ENCODE peak calls at places on chromosomes 7 and 10, in four cellular contexts. One of them, this sample, is unnamed.
A peak's percentile ranks its signal among the peaks of the same experiment; 100 is the strongest.

GRCh38 chr7:1501487-1502270 is 2.5 kb downstream of the INTS1 start:
- DNase-seq in transverse colon: no peak
- DNase-seq in adrenal gland: no peak
- DNase-seq in body of pancreas: no peak
- DNase-seq in this sample: no peak

GRCh38 chr7:139683137-139683871 is 94.5 kb downstream of the HIPK2 start:
- DNase-seq in transverse colon: peak; percentile 35
- DNase-seq in adrenal gland: no peak
- DNase-seq in body of pancreas: no peak
- DNase-seq in this sample: no peak

GRCh38 chr7:36784991-36785940 is 61.0 kb upstream of the AOAH start:
- DNase-seq in transverse colon: peak; percentile 65
- DNase-seq in adrenal gland: peak; percentile 73
- DNase-seq in body of pancreas: peak; percentile 35
- DNase-seq in this sample: no peak

GRCh38 chr7:101597941-101598340 is 31.2 kb downstream of the MYL10 start:
- DNase-seq in transverse colon: no peak
- DNase-seq in adrenal gland: no peak
- DNase-seq in body of pancreas: no peak
- DNase-seq in this sample: no peak

GRCh38 chr10:67114945-67115344 is 189.1 kb downstream of the LRRTM3 start:
- DNase-seq in transverse colon: no peak
- DNase-seq in adrenal gland: no peak
- DNase-seq in body of pancreas: no peak
- DNase-seq in this sample: no peak

GRCh38 chr10:62885656-62886461 is 69.7 kb upstream of the EGR2 start:
- DNase-seq in transverse colon: no peak
- DNase-seq in adrenal gland: no peak
- DNase-seq in body of pancreas: no peak
- DNase-seq in this sample: no peak

GRCh38 chr7:114933665-114934064 is 11.8 kb downstream of the MDFIC start:
- DNase-seq in transverse colon: no peak
- DNase-seq in adrenal gland: no peak
- DNase-seq in body of pancreas: no peak
- DNase-seq in this sample: no peak

GRCh38 chr10:121654021-121654545 is 55.8 kb upstream of the FGFR2 start:
- DNase-seq in transverse colon: no peak
- DNase-seq in adrenal gland: no peak
- DNase-seq in body of pancreas: no peak
- DNase-seq in this sample: no peak

GRCh38 chr7:73519867-73520672 is 2.0 kb downstream of the BAZ1B start:
- DNase-seq in transverse colon: peak; percentile 12
- DNase-seq in adrenal gland: no peak
- DNase-seq in body of pancreas: no peak
- DNase-seq in this sample: no peak

GRCh38 chr7:41110186-41110585 is 592.7 kb downstream of the INHBA start:
- DNase-seq in transverse colon: no peak
- DNase-seq in adrenal gland: no peak
- DNase-seq in body of pancreas: no peak
- DNase-seq in this sample: no peak

GRCh38 chr7:23530901-23531793 is 634 bp downstream of the TRA2A start:
- DNase-seq in transverse colon: peak; percentile 50
- DNase-seq in adrenal gland: peak; percentile 66
- DNase-seq in body of pancreas: peak; percentile 66
- DNase-seq in this sample: no peak

GRCh38 chr7:23530355-23530754 is 1.4 kb downstream of the TRA2A start:
- DNase-seq in transverse colon: no peak
- DNase-seq in adrenal gland: no peak
- DNase-seq in body of pancreas: no peak
- DNase-seq in this sample: no peak

GRCh38 chr7:23529262-23529859 is 2.4 kb downstream of the TRA2A start:
- DNase-seq in transverse colon: no peak
- DNase-seq in adrenal gland: no peak
- DNase-seq in body of pancreas: no peak
- DNase-seq in this sample: no peak

GRCh38 chr7:23533160-23533559 is 1.4 kb upstream of the TRA2A start:
- DNase-seq in transverse colon: no peak
- DNase-seq in adrenal gland: no peak
- DNase-seq in body of pancreas: no peak
- DNase-seq in this sample: no peak

DNA sequence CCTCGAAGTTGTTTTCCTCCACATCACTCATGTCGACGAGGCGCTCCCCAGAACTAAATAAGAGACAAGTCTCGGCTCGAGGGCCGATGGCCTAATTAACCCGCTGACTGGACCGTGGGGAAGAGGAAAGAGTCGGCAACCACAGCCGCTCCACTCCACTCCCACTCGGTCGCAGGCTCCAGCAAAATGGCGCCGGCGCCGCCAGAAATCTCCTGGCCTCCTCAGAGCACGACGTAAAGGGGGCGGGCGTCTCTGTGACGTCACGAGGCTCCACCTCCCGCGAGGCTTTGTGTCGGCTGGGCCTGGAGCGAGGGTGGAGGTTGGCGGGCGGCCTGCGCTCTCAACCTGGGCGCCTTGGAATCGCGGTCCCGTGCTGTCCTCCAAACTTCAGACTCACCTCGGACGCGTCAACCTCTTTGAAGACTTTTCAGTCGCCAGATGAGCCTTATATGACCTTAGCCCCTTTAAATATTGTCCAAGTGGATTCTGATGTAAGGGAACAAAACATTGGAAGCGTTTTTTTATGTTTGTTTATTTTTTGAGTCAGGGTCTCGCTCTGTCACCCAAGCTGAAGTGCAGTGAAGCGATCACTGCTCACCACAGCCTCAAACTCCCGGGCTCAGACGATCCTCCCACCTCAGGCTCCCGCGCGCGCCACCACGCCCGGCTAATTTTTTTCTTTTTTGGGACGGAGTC is at the start of gene TRA2A:
- DNase-seq in transverse colon: peak; percentile 98
- DNase-seq in adrenal gland: peak; percentile 97
- DNase-seq in body of pancreas: peak; percentile 98
- DNase-seq in this sample: peak; percentile 98
- TF ChIP-seq POLR2A in transverse colon: peak; percentile 96
- TF ChIP-seq POLR2A in adrenal gland: peak; percentile 91
- TF ChIP-seq POLR2A in body of pancreas: peak; percentile 98
- TF ChIP-seq POLR2A in this sample: peak; percentile 94

GRCh38 chr7:150566572-150566971 is 618 bp upstream of the GIMAP4 start:
- DNase-seq in transverse colon: no peak
- DNase-seq in adrenal gland: no peak
- DNase-seq in body of pancreas: no peak
- DNase-seq in this sample: no peak

GRCh38 chr7:150564045-150564444 is 3.1 kb upstream of the GIMAP4 start:
- DNase-seq in transverse colon: no peak
- DNase-seq in adrenal gland: no peak
- DNase-seq in body of pancreas: no peak
- DNase-seq in this sample: no peak

GRCh38 chr7:150566123-150566522 is 1.1 kb upstream of the GIMAP4 start:
- DNase-seq in transverse colon: no peak
- DNase-seq in adrenal gland: no peak
- DNase-seq in body of pancreas: no peak
- DNase-seq in this sample: no peak

GRCh38 chr7:150567168-150567567 is at the start of gene GIMAP4:
- DNase-seq in transverse colon: no peak
- DNase-seq in adrenal gland: peak; percentile 35
- DNase-seq in body of pancreas: no peak
- DNase-seq in this sample: no peak

DNA sequence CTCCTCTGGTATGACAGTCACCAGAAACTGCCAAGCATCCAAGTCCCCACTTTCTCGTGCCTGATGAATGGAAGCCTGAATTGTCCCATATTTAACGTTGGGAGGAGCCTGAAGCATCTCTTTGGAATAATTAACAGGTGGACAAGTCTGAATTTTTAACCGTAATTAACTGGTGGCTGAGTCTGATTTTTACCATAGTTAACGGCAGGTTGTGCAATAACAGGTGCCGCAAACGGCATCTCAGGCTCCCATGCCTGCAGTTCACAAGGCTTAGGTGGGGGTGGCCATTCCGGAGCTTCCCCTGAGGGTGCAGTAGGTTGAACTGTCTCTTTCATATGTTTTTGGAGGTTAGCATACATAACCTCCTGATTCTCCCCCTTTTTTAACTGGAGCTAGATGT is 2.0 kb upstream of the GIMAP4 start:
- DNase-seq in transverse colon: no peak
- DNase-seq in adrenal gland: no peak
- DNase-seq in body of pancreas: no peak
- DNase-seq in this sample: no peak
- H3K4me1 ChIP-seq in transverse colon: no peaks in the 10 kb centered on the region
- H3K4me1 ChIP-seq in adrenal gland: no peaks in the 10 kb centered on the region
- H3K4me1 ChIP-seq in body of pancreas: no peaks in the 10 kb centered on the region
- H3K4me1 ChIP-seq in this sample: no peaks in the 10 kb centered on the region

DNA sequence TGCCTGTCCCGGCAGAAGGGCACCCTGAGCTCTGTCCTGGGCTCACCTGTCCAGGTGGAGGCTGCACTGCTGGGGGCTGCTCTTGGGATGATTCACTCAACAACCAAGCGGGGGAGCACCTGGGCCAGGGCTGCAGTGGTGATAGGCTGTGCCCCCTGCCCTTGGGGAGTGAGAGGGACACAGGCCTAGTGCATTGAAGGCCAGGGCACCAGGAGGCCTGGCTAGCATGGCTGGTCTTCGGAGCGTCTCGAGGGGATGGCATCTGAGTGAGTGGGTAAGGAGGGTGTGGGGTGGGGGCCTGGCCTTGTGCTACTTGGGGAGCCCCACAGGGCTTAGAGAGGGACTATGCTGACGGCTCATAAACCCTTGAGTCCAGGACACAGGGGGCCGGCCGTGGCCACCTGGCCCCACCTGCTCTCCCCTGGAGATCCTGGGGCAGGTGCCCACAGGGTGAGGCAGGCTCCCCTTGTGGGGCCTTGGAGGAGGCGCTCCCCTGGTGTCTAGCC is 3.1 kb downstream of the PWWP2B start:
- DNase-seq in transverse colon: no peak
- DNase-seq in adrenal gland: peak; percentile 17
- DNase-seq in body of pancreas: peak; percentile 51
- DNase-seq in this sample: peak; percentile 44
- H3K27ac ChIP-seq in transverse colon: peak overlapping the region; percentile 98
- H3K27ac ChIP-seq in adrenal gland: peak overlapping the region; percentile 98
- H3K27ac ChIP-seq in body of pancreas: peak overlapping the region; percentile 99
- H3K27ac ChIP-seq in this sample: peak overlapping the region; percentile 48

DNA sequence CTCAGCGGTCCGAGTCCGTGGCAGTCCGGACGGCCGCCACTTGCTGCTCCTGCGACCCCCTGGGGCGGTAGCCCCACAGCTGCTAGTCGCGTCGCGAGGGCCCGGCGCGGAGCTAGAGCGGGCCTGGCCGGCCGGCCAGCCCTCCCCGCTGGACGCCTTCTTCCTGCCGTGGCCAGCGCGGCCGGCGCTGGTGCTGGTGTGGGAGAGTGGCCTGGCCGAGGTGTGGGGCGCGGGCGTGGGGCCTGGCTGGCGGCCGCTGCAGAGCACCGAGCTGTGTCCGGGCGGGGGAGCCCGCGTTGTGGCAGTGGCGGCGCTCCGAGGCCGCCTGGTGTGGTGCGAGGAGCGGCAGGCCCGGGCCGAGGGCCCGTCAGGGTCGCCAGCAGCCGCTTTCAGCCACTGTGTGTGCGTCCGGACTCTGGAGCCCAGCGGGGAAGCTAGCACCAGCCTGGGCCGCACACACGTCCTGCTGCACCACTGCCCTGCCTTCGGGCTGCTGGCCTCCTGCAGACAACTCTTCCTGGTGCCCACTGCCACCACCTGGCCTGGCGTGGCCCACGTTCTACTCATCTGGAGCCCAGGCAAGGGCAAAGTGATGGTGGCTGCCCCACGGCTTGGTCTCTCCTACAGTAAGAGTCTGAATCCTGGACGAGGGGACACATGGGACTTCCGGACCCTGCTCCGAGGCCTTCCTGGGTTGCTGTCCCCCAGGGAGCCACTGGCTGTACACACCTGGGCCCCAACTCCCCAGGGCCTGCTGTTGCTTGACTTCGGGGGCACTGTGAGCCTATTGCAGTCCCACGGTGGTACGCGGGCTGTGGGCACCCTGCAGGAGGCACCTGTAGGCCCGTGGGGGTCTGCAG is 642 bp downstream of the HPS6 start:
- DNase-seq in transverse colon: peak; percentile 35
- DNase-seq in adrenal gland: peak; percentile 35
- DNase-seq in body of pancreas: peak; percentile 44
- DNase-seq in this sample: peak; percentile 73
- TF ChIP-seq POLR2A in transverse colon: peak; percentile 7
- TF ChIP-seq POLR2A in adrenal gland: no peak
- TF ChIP-seq POLR2A in body of pancreas: no peak
- TF ChIP-seq POLR2A in this sample: no peak

DNA sequence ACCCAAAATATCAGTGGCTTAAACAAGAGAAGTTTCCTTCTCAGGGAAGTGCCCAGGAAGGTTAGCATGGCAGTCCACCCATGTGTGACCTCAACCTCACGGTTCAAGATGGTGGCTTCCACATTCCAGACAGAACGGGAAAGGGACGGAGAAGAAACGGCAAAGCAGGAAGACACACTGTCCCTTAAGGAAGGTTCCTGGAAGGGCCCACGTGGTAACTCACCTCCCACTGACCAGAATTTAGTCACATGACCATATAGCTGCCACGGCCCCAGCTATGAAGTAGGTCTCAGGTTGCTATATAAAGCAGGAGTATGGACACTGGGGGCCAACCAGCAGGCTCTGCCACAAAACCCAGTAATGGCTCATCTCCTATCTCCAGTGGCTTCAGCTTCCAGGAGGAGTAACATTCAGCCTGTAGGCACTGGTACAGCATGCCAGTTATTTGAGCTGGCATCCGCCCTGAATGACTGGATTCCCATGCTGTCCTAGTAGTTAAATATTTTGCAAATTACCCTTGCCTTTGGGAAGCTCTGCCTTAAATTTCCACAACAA is 278.5 kb upstream of the KLF14 start:
- DNase-seq in transverse colon: no peak
- DNase-seq in adrenal gland: no peak
- DNase-seq in body of pancreas: no peak
- DNase-seq in this sample: no peak
- H3K4me1 ChIP-seq in transverse colon: peaks cover 42% of the 10 kb centered on the region
- H3K4me1 ChIP-seq in adrenal gland: peaks cover 86% of the 10 kb centered on the region
- H3K4me1 ChIP-seq in body of pancreas: peaks cover 42% of the 10 kb centered on the region
- H3K4me1 ChIP-seq in this sample: peaks cover 65% of the 10 kb centered on the region

GRCh38 chr7:100583132-100584045 is 2.5 kb downstream of the LRCH4 start:
- DNase-seq in transverse colon: peak; percentile 72
- DNase-seq in adrenal gland: peak; percentile 63
- DNase-seq in body of pancreas: peak; percentile 47
- DNase-seq in this sample: peak; percentile 94
- H3K27ac ChIP-seq in transverse colon: peak overlapping the region; percentile 99
- H3K27ac ChIP-seq in adrenal gland: peak overlapping the region; percentile 94
- H3K27ac ChIP-seq in body of pancreas: peak overlapping the region; percentile 98
- H3K27ac ChIP-seq in this sample: peak overlapping the region; percentile 100

DNA sequence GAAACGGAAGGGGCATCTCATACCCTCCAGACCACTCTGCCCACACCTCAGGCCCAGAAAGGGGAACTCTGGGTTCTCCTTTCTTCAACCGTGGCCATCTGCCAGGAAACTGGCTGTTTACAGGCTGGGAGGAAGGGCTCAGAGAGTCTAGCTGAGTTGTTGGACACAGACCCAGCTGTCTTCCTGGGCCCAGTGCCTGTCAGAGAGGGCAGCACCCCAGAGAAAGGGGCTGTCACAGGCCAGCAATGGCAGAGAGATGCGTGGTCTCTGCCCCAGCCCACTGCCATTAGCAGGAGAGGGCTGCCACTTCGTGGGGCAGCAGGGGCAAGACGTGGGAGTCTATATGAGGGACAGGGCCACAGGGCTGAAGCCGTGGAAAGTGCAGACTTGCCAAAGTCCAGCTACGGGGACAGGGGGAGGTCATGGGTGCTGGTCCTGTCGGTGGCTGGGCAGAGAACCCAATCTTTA is 11.0 kb downstream of the GRID1 start:
- DNase-seq in transverse colon: peak; percentile 45
- DNase-seq in adrenal gland: peak; percentile 71
- DNase-seq in body of pancreas: peak; percentile 37
- DNase-seq in this sample: no peak
- TF ChIP-seq POLR2A in transverse colon: no peak
- TF ChIP-seq POLR2A in adrenal gland: no peak
- TF ChIP-seq POLR2A in body of pancreas: no peak
- TF ChIP-seq POLR2A in this sample: no peak

This sample was measured in Peyer's patch.